ENCODE peak calls at places on chromosomes 4 and X, in eight cellular contexts. One of them, this sample, is unnamed.

GRCh38 chr4:169309326-169309967 is 38.7 kb upstream of the SH3RF1 start:
- DNase-seq in GM12878: no peak
- DNase-seq in HCT116: no peak
- DNase-seq in activated CD4-positive, alpha-beta T cell treated with anti-CD3 and anti-CD28 coated beads, Interleukin-2, amount 50 U/mL, for 24 hours: no peak
- DNase-seq in memory B cell: no peak
- DNase-seq in AG20443: no peak
- DNase-seq in T-helper 1 cell: no peak
- DNase-seq in cardiac fibroblast: no peak
- DNase-seq in this sample: no peak

GRCh38 chrX:42456301-42456700 is 321.7 kb downstream of the PPP1R2C start:
- DNase-seq in cardiac fibroblast: no peak
- DNase-seq in GM12878: no peak
- DNase-seq in AG20443: no peak
- DNase-seq in memory B cell: no peak
- DNase-seq in T-helper 1 cell: no peak
- DNase-seq in HCT116: no peak
- DNase-seq in activated CD4-positive, alpha-beta T cell treated with anti-CD3 and anti-CD28 coated beads, Interleukin-2, amount 50 U/mL, for 24 hours: no peak
- DNase-seq in this sample: no peak

GRCh38 chr4:150821641-150822040 is 193.4 kb downstream of the LRBA start:
- DNase-seq in HCT116: no peak
- DNase-seq in GM12878: no peak
- DNase-seq in cardiac fibroblast: no peak
- DNase-seq in T-helper 1 cell: no peak
- DNase-seq in activated CD4-positive, alpha-beta T cell treated with anti-CD3 and anti-CD28 coated beads, Interleukin-2, amount 50 U/mL, for 24 hours: no peak
- DNase-seq in memory B cell: no peak
- DNase-seq in AG20443: no peak
- DNase-seq in this sample: no peak

GRCh38 chr4:153222162-153222789 is 18.0 kb downstream of the TRIM2 start:
- DNase-seq in cardiac fibroblast: peak; percentile 84
- DNase-seq in GM12878: no peak
- DNase-seq in activated CD4-positive, alpha-beta T cell treated with anti-CD3 and anti-CD28 coated beads, Interleukin-2, amount 50 U/mL, for 24 hours: no peak
- DNase-seq in T-helper 1 cell: peak; percentile 28
- DNase-seq in HCT116: no peak
- DNase-seq in AG20443: peak; percentile 88
- DNase-seq in memory B cell: peak; percentile 34
- DNase-seq in this sample: peak; percentile 85

GRCh38 chr4:185112104-185112503 is 31.0 kb upstream of the SLC25A4 start:
- DNase-seq in AG20443: peak; percentile 90
- DNase-seq in memory B cell: no peak
- DNase-seq in cardiac fibroblast: peak; percentile 97
- DNase-seq in T-helper 1 cell: no peak
- DNase-seq in activated CD4-positive, alpha-beta T cell treated with anti-CD3 and anti-CD28 coated beads, Interleukin-2, amount 50 U/mL, for 24 hours: no peak
- DNase-seq in GM12878: no peak
- DNase-seq in HCT116: peak; percentile 97
- DNase-seq in this sample: peak; percentile 95

GRCh38 chr4:49032440-49033161 is 46.5 kb downstream of the CWH43 start:
- DNase-seq in GM12878: no peak
- DNase-seq in AG20443: peak; percentile 58
- DNase-seq in cardiac fibroblast: peak; percentile 50
- DNase-seq in activated CD4-positive, alpha-beta T cell treated with anti-CD3 and anti-CD28 coated beads, Interleukin-2, amount 50 U/mL, for 24 hours: no peak
- DNase-seq in T-helper 1 cell: no peak
- DNase-seq in HCT116: peak; percentile 6
- DNase-seq in memory B cell: no peak
- DNase-seq in this sample: peak; percentile 42

GRCh38 chrX:17654116-17654515 is 83.2 kb upstream of the SCML1 start:
- DNase-seq in cardiac fibroblast: no peak
- DNase-seq in AG20443: no peak
- DNase-seq in HCT116: no peak
- DNase-seq in memory B cell: no peak
- DNase-seq in GM12878: no peak
- DNase-seq in T-helper 1 cell: peak; percentile 60
- DNase-seq in activated CD4-positive, alpha-beta T cell treated with anti-CD3 and anti-CD28 coated beads, Interleukin-2, amount 50 U/mL, for 24 hours: peak; percentile 30
- DNase-seq in this sample: no peak

GRCh38 chrX:1178580-1179057 is 33.8 kb downstream of the CRLF2 start:
- DNase-seq in AG20443: no peak
- DNase-seq in memory B cell: no peak
- DNase-seq in HCT116: no peak
- DNase-seq in activated CD4-positive, alpha-beta T cell treated with anti-CD3 and anti-CD28 coated beads, Interleukin-2, amount 50 U/mL, for 24 hours: no peak
- DNase-seq in GM12878: no peak
- DNase-seq in T-helper 1 cell: peak; percentile 28
- DNase-seq in cardiac fibroblast: peak; percentile 28
- DNase-seq in this sample: peak; percentile 61

GRCh38 chr4:165489786-165490185 is 111.0 kb downstream of the CPE start:
- DNase-seq in GM12878: no peak
- DNase-seq in AG20443: no peak
- DNase-seq in activated CD4-positive, alpha-beta T cell treated with anti-CD3 and anti-CD28 coated beads, Interleukin-2, amount 50 U/mL, for 24 hours: no peak
- DNase-seq in HCT116: no peak
- DNase-seq in T-helper 1 cell: no peak
- DNase-seq in cardiac fibroblast: peak; percentile 80
- DNase-seq in memory B cell: no peak
- DNase-seq in this sample: peak; percentile 92

GRCh38 chr4:140238353-140239041 is 84.5 kb upstream of the MAML3 start:
- DNase-seq in cardiac fibroblast: peak; percentile 88
- DNase-seq in activated CD4-positive, alpha-beta T cell treated with anti-CD3 and anti-CD28 coated beads, Interleukin-2, amount 50 U/mL, for 24 hours: no peak
- DNase-seq in AG20443: peak; percentile 86
- DNase-seq in HCT116: no peak
- DNase-seq in memory B cell: no peak
- DNase-seq in GM12878: no peak
- DNase-seq in T-helper 1 cell: no peak
- DNase-seq in this sample: peak; percentile 46

GRCh38 chr4:185017964-185018772 is at the start of gene HELT:
- DNase-seq in T-helper 1 cell: no peak
- DNase-seq in GM12878: no peak
- DNase-seq in HCT116: no peak
- DNase-seq in memory B cell: no peak
- DNase-seq in cardiac fibroblast: no peak
- DNase-seq in AG20443: no peak
- DNase-seq in activated CD4-positive, alpha-beta T cell treated with anti-CD3 and anti-CD28 coated beads, Interleukin-2, amount 50 U/mL, for 24 hours: no peak
- DNase-seq in this sample: no peak

GRCh38 chrX:115588180-115588579 is 27.2 kb downstream of the PLS3 start:
- DNase-seq in memory B cell: no peak
- DNase-seq in AG20443: no peak
- DNase-seq in T-helper 1 cell: no peak
- DNase-seq in cardiac fibroblast: no peak
- DNase-seq in HCT116: no peak
- DNase-seq in GM12878: no peak
- DNase-seq in activated CD4-positive, alpha-beta T cell treated with anti-CD3 and anti-CD28 coated beads, Interleukin-2, amount 50 U/mL, for 24 hours: no peak
- DNase-seq in this sample: no peak

GRCh38 chrX:71618303-71618721 is at the start of gene CXCR3:
- DNase-seq in GM12878: peak; percentile 83
- DNase-seq in memory B cell: no peak
- DNase-seq in T-helper 1 cell: peak; percentile 80
- DNase-seq in activated CD4-positive, alpha-beta T cell treated with anti-CD3 and anti-CD28 coated beads, Interleukin-2, amount 50 U/mL, for 24 hours: peak; percentile 73
- DNase-seq in AG20443: no peak
- DNase-seq in HCT116: no peak
- DNase-seq in cardiac fibroblast: no peak
- DNase-seq in this sample: no peak

GRCh38 chr4:102598102-102598758 is 97.1 kb downstream of the NFKB1 start:
- DNase-seq in HCT116: no peak
- DNase-seq in T-helper 1 cell: peak; percentile 86
- DNase-seq in activated CD4-positive, alpha-beta T cell treated with anti-CD3 and anti-CD28 coated beads, Interleukin-2, amount 50 U/mL, for 24 hours: no peak
- DNase-seq in GM12878: no peak
- DNase-seq in memory B cell: no peak
- DNase-seq in AG20443: no peak
- DNase-seq in cardiac fibroblast: peak; percentile 45
- DNase-seq in this sample: no peak

GRCh38 chrX:7514871-7515599 is 327.9 kb upstream of the VCX start:
- DNase-seq in T-helper 1 cell: no peak
- DNase-seq in activated CD4-positive, alpha-beta T cell treated with anti-CD3 and anti-CD28 coated beads, Interleukin-2, amount 50 U/mL, for 24 hours: no peak
- DNase-seq in HCT116: no peak
- DNase-seq in memory B cell: no peak
- DNase-seq in AG20443: peak; percentile 6
- DNase-seq in cardiac fibroblast: peak; percentile 55
- DNase-seq in GM12878: no peak
- DNase-seq in this sample: peak; percentile 74

GRCh38 chrX:134801267-134801666 is 143.0 kb upstream of the PLAC1 start:
- DNase-seq in T-helper 1 cell: no peak
- DNase-seq in GM12878: no peak
- DNase-seq in HCT116: no peak
- DNase-seq in cardiac fibroblast: peak; percentile 12
- DNase-seq in memory B cell: no peak
- DNase-seq in activated CD4-positive, alpha-beta T cell treated with anti-CD3 and anti-CD28 coated beads, Interleukin-2, amount 50 U/mL, for 24 hours: no peak
- DNase-seq in AG20443: no peak
- DNase-seq in this sample: peak; percentile 2

GRCh38 chr4:179981161-179981560 is 2262.0 kb upstream of the TENM3 start:
- DNase-seq in activated CD4-positive, alpha-beta T cell treated with anti-CD3 and anti-CD28 coated beads, Interleukin-2, amount 50 U/mL, for 24 hours: no peak
- DNase-seq in AG20443: no peak
- DNase-seq in cardiac fibroblast: no peak
- DNase-seq in memory B cell: no peak
- DNase-seq in GM12878: no peak
- DNase-seq in T-helper 1 cell: no peak
- DNase-seq in HCT116: no peak
- DNase-seq in this sample: no peak

GRCh38 chr4:71296945-71297344 is 41.9 kb upstream of the SLC4A4 start:
- DNase-seq in activated CD4-positive, alpha-beta T cell treated with anti-CD3 and anti-CD28 coated beads, Interleukin-2, amount 50 U/mL, for 24 hours: no peak
- DNase-seq in AG20443: no peak
- DNase-seq in T-helper 1 cell: no peak
- DNase-seq in memory B cell: no peak
- DNase-seq in GM12878: no peak
- DNase-seq in cardiac fibroblast: no peak
- DNase-seq in HCT116: no peak
- DNase-seq in this sample: no peak

GRCh38 chr4:48906283-48907173 is at the start of gene OCIAD2:
- DNase-seq in memory B cell: peak; percentile 68
- DNase-seq in AG20443: peak; percentile 59
- DNase-seq in HCT116: peak; percentile 55
- DNase-seq in GM12878: peak; percentile 39
- DNase-seq in T-helper 1 cell: peak; percentile 88
- DNase-seq in cardiac fibroblast: peak; percentile 43
- DNase-seq in activated CD4-positive, alpha-beta T cell treated with anti-CD3 and anti-CD28 coated beads, Interleukin-2, amount 50 U/mL, for 24 hours: peak; percentile 69
- DNase-seq in this sample: peak; percentile 70

GRCh38 chrX:44915361-44915868 is 42.4 kb downstream of the KDM6A start:
- DNase-seq in T-helper 1 cell: no peak
- DNase-seq in activated CD4-positive, alpha-beta T cell treated with anti-CD3 and anti-CD28 coated beads, Interleukin-2, amount 50 U/mL, for 24 hours: no peak
- DNase-seq in AG20443: no peak
- DNase-seq in cardiac fibroblast: peak; percentile 20
- DNase-seq in GM12878: no peak
- DNase-seq in HCT116: no peak
- DNase-seq in memory B cell: no peak
- DNase-seq in this sample: no peak